ENCODE peak calls at places on chromosome 2, in seven cellular contexts. V is colonic mucosa; Y is dorsolateral prefrontal cortex; U is transverse colon; A is naive thymus-derived CD4-positive, alpha-beta T cell; P is tibial nerve; B is effector memory CD4-positive, alpha-beta T cell. X is an unnamed sample.

GRCh38 chr2:217838409-217838831 is 164.4 kb downstream of the TNS1 start:
- DNase-seq in A (no peak), V (no peak), Y (peak; percentile 52), P (no peak), U (no peak), B (no peak), X (no peak)

GRCh38 chr2:159101755-159102489 is 133.5 kb downstream of the TANC1 start:
- DNase-seq in V (no peak), U (no peak), B (no peak), A (no peak), Y (no peak), P (no peak), X (no peak)

GRCh38 chr2:51953931-51954330 is 922.0 kb upstream of the NRXN1 start:
- DNase-seq in A (no peak), U (no peak), V (no peak), Y (no peak), P (no peak), B (no peak), X (no peak)

GRCh38 chr2:60352491-60353405 is 200.7 kb downstream of the BCL11A start:
- DNase-seq in Y (no peak), U (peak; percentile 27), P (no peak), V (no peak), A (no peak), B (no peak), X (no peak)

GRCh38 chr2:164568317-164568716 is 53.0 kb downstream of the GRB14 start:
- DNase-seq in V (no peak), P (no peak), A (no peak), B (no peak), Y (no peak), U (no peak), X (no peak)

GRCh38 chr2:149715005-149715592 is 127.5 kb upstream of the MMADHC start:
- DNase-seq in B (no peak), V (no peak), P (no peak), A (no peak), Y (no peak), U (no peak), X (no peak)

GRCh38 chr2:96092580-96092877 is 23.8 kb downstream of the ADRA2B start:
- DNase-seq in B (no peak), V (peak; percentile 17), A (no peak), Y (no peak), U (peak; percentile 2), P (peak; percentile 3), X (no peak)

GRCh38 chr2:138474093-138474834 is 27.3 kb upstream of the SPOPL start:
- DNase-seq in B (no peak), P (no peak), V (no peak), U (no peak), Y (no peak), A (no peak), X (no peak)

GRCh38 chr2:36461039-36461681 is 105.6 kb downstream of the CRIM1 start:
- DNase-seq in V (no peak), U (no peak), A (peak; percentile 1), B (no peak), Y (no peak), P (no peak), X (no peak)

GRCh38 chr2:66432801-66433694 is 1.9 kb upstream of the MEIS1 start:
- DNase-seq in U (peak; percentile 70), Y (peak; percentile 81), V (peak; percentile 87), B (no peak), A (no peak), P (peak; percentile 81), X (peak; percentile 58)

GRCh38 chr2:28568533-28568932 is 72.7 kb downstream of the PLB1 start:
- DNase-seq in P (no peak), A (no peak), B (no peak), V (no peak), U (no peak), Y (no peak), X (no peak)

GRCh38 chr2:72116081-72116533 is 31.6 kb downstream of the CYP26B1 start:
- DNase-seq in B (no peak), A (no peak), Y (no peak), V (peak; percentile 9), P (no peak), U (no peak), X (no peak)

GRCh38 chr2:128501022-128501690 is 182.5 kb upstream of the HS6ST1 start:
- DNase-seq in B (no peak), Y (no peak), P (no peak), U (no peak), A (no peak), V (no peak), X (no peak)

GRCh38 chr2:67514515-67514914 is 117.4 kb downstream of the ETAA1 start:
- DNase-seq in A (no peak), P (no peak), V (no peak), B (no peak), U (no peak), Y (no peak), X (no peak)

GRCh38 chr2:196546151-196546919 is 93.2 kb upstream of the CCDC150 start:
- DNase-seq in V (no peak), U (no peak), B (no peak), P (no peak), Y (no peak), A (no peak), X (no peak)

GRCh38 chr2:105675841-105676240 is 68.9 kb upstream of the NCK2 start:
- DNase-seq in Y (no peak), V (no peak), P (no peak), U (no peak), A (no peak), B (no peak), X (no peak)

GRCh38 chr2:120926463-120927165 is 190.9 kb downstream of the GLI2 start:
- DNase-seq in P (no peak), V (no peak), U (no peak), B (no peak), Y (no peak), A (no peak), X (no peak)

GRCh38 chr2:23524261-23524706 is 139.3 kb downstream of the KLHL29 start:
- DNase-seq in U (no peak), B (no peak), V (no peak), Y (no peak), A (no peak), P (no peak), X (peak; percentile 33)

GRCh38 chr2:178282075-178282474 is 87.8 kb downstream of the OSBPL6 start:
- DNase-seq in V (peak; percentile 64), P (no peak), U (peak; percentile 42), A (no peak), B (no peak), Y (no peak), X (no peak)

GRCh38 chr2:36859366-36859792 is 107.0 kb downstream of the STRN start:
- DNase-seq in V (no peak), U (no peak), A (no peak), P (no peak), B (no peak), Y (no peak), X (no peak)

GRCh38 chr2:16666453-16666801 is 793 bp upstream of the CYRIA start:
- DNase-seq in A (no peak), U (no peak), B (no peak), P (no peak), V (no peak), Y (no peak), X (no peak)

GRCh38 chr2:54013996-54014395 is 43.2 kb upstream of the PSME4 start:
- DNase-seq in U (no peak), Y (no peak), P (no peak), A (peak; percentile 49), B (no peak), V (no peak), X (no peak)

GRCh38 chr2:148338544-148338943 is 306.0 kb upstream of the EPC2 start:
- DNase-seq in U (no peak), P (no peak), A (no peak), Y (no peak), V (no peak), B (no peak), X (no peak)

GRCh38 chr2:26001743-26002341 is 19.5 kb upstream of the KIF3C start:
- DNase-seq in V (peak; percentile 60), Y (peak; percentile 65), P (peak; percentile 65), B (no peak), A (no peak), U (peak; percentile 58), X (peak; percentile 85)

GRCh38 chr2:139055165-139055564 is 275.0 kb upstream of the NXPH2 start:
- DNase-seq in V (no peak), U (no peak), P (no peak), B (no peak), Y (no peak), A (no peak), X (no peak)

GRCh38 chr2:13581471-13581870 is 864.7 kb downstream of the TRIB2 start:
- DNase-seq in Y (no peak), V (no peak), P (no peak), B (no peak), A (no peak), U (no peak), X (no peak)

GRCh38 chr2:169827272-169828140 is at the start of gene UBR3:
- DNase-seq in B (peak; percentile 87), A (peak; percentile 89), P (peak; percentile 89), V (peak; percentile 95), Y (peak; percentile 85), U (peak; percentile 95), X (peak; percentile 95)
- H3K27ac ChIP-seq in B (peak within 1 kb of the TSS; percentile 63), A (peak within 1 kb of the TSS; percentile 80), P (peak within 1 kb of the TSS; percentile 94), V (peak within 1 kb of the TSS; percentile 79), Y (peak within 1 kb of the TSS; percentile 76), U (peak within 1 kb of the TSS; percentile 91), X (peak within 1 kb of the TSS; percentile 89)

GRCh38 chr2:30288576-30288975 is 57.2 kb downstream of the LBH start:
- DNase-seq in B (no peak), V (no peak), P (no peak), U (no peak), Y (no peak), A (no peak), X (no peak)
- H3K27ac ChIP-seq in B (no peak overlapping the region), V (no peak overlapping the region), P (no peak overlapping the region), U (no peak overlapping the region), Y (no peak overlapping the region), A (no peak overlapping the region), X (no peak overlapping the region)

GRCh38 chr2:8514748-8515389 is 167.0 kb upstream of the ID2 start:
- DNase-seq in P (no peak), B (no peak), Y (no peak), V (no peak), U (no peak), A (no peak), X (no peak)
- H3K27ac ChIP-seq in P (no peak overlapping the region), B (peak overlapping the region; percentile 59), Y (no peak overlapping the region), V (peak overlapping the region; percentile 17), U (peak overlapping the region; percentile 57), A (no peak overlapping the region), X (no peak overlapping the region)

DNA sequence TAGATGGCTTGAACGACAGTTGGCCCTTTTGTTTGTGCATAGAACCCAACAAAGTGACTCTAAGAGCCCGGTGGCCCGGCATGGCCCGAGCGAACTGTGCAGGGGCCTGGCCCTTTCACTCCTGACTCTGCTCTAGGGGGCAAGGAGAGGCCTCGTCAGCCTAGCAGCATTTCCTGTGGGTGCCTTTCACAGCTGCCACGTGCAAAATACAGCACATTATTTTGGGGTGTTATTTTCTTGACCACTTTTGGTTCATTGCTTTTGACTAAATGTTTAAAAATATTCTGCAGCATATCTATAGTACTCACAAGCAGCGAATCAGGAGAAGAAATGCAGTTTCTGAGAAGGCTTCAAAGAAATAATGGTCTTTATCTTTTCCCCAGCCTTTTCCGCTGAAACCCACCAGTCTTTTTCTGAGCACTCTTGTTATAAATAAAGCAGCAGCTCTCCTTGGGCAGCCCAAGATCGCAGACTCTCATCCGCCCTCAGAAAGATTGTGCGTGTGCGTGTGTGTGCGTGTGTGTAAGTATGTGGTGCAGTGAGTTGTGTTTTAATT is 31.3 kb downstream of the DGKD start:
- DNase-seq in V (no peak), Y (no peak), U (no peak), A (peak; percentile 59), P (no peak), B (no peak), X (peak; percentile 60)
- H3K27ac ChIP-seq in V (peak overlapping the region; percentile 9), Y (peak overlapping the region; percentile 22), U (peak overlapping the region; percentile 82), A (peak overlapping the region; percentile 56), P (no peak overlapping the region), B (no peak overlapping the region), X (no peak overlapping the region)

X was measured in ascending aorta.